ENCODE peak calls at places on chromosome 9, in six cellular contexts. M is K562, S is H1, B is GM12878, A is HepG2, D is SK-N-SH. E is an unnamed sample.

GRCh38 chr9:78622131-78622530 is 325.2 kb downstream of the PSAT1 start:
- DNase-seq in M (no peak), S (no peak), B (no peak), A (no peak), D (no peak), E (no peak)

GRCh38 chr9:28774433-28775029 is 1201.2 kb upstream of the C9orf72 start:
- DNase-seq in M (no peak), S (no peak), B (no peak), A (peak; percentile 18), D (peak; percentile 34), E (peak; percentile 7)

GRCh38 chr9:83199240-83199639 is 136.3 kb upstream of the RASEF start:
- DNase-seq in M (peak; percentile 5), S (no peak), B (no peak), A (peak; percentile 44), D (peak; percentile 63), E (peak; percentile 55)

GRCh38 chr9:4939118-4939561 is 45.9 kb upstream of the JAK2 start:
- DNase-seq in M (no peak), S (no peak), B (peak; percentile 93), A (no peak), D (no peak), E (no peak)

GRCh38 chr9:132293145-132293721 is 61.6 kb downstream of the SETX start:
- DNase-seq in M (no peak), S (no peak), B (no peak), A (no peak), D (no peak), E (no peak)

GRCh38 chr9:94181782-94182181 is 77.3 kb upstream of the ZNF169 start:
- DNase-seq in M (no peak), S (no peak), B (no peak), A (no peak), D (no peak), E (no peak)

GRCh38 chr9:16361118-16361517 is 509.4 kb downstream of the BNC2 start:
- DNase-seq in M (no peak), S (no peak), B (no peak), A (no peak), D (no peak), E (no peak)

GRCh38 chr9:124513374-124513994 is 6.3 kb upstream of the NR5A1 start:
- DNase-seq in M (peak; percentile 64), S (peak; percentile 49), B (no peak), A (no peak), D (peak; percentile 42), E (no peak)

GRCh38 chr9:127340721-127341120 is 56.2 kb upstream of the SLC2A8 start:
- DNase-seq in M (no peak), S (no peak), B (no peak), A (no peak), D (no peak), E (no peak)

GRCh38 chr9:69151506-69151905 is 22.6 kb upstream of the TJP2 start:
- DNase-seq in M (no peak), S (peak; percentile 20), B (no peak), A (no peak), D (no peak), E (no peak)

GRCh38 chr9:133342083-133342406 is 5.9 kb downstream of the MED22 start:
- DNase-seq in M (no peak), S (peak; percentile 76), B (no peak), A (no peak), D (peak; percentile 44), E (no peak)

GRCh38 chr9:73149371-73150067 is 2.1 kb upstream of the ANXA1 start:
- DNase-seq in M (peak; percentile 51), S (no peak), B (peak; percentile 21), A (no peak), D (no peak), E (peak; percentile 75)

GRCh38 chr9:110049699-110050450 is 158.1 kb downstream of the C9orf152 start:
- DNase-seq in M (no peak), S (peak; percentile 71), B (no peak), A (no peak), D (peak; percentile 65), E (no peak)

GRCh38 chr9:32550046-32550608 is 2.0 kb upstream of the SMIM27 start:
- DNase-seq in M (no peak), S (no peak), B (no peak), A (no peak), D (peak; percentile 44), E (peak; percentile 20)

GRCh38 chr9:126722922-126723806 is 81.7 kb upstream of the ZBTB43 start:
- DNase-seq in M (peak; percentile 64), S (peak; percentile 60), B (no peak), A (no peak), D (peak; percentile 87), E (no peak)

DNA sequence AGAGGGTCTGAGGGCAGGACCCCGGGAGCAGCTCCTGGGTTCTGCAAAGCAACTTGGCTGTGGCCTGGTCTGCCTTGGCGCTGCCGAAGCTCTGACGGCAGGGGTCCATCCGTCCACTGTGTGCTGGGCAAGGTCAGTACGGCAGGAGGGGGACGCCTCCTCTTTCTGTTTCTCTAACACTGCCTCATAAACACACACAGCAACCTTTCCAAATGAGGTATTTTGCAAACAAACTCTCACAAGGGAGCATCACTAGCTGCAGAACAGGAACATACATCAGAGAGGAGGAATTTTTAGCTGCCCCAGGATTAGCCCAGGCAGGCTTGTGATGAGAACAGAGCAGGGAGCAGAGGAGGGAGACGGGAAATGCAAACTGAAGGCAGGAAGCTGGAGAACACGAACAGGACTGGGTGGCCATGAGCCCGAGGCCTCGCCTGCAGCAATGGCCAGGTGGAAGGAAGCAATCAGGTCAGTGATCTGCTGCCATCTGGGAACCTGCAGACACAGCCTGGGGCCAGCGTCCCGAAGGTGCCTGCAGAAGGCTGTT is 20.3 kb upstream of the NSMF start:
- DNase-seq in M (no peak), S (no peak), B (no peak), A (no peak), D (peak; percentile 47), E (no peak)
- TF ChIP-seq EP300 in M (no peak), S (no peak), B (no peak), A (no peak), D (no peak), E (no peak)

GRCh38 chr9:108083796-108084352 is 594.3 kb upstream of the KLF4 start:
- DNase-seq in M (no peak), S (no peak), B (no peak), A (no peak), D (no peak), E (no peak)
- TF ChIP-seq MAX in M (no peak), S (no peak), B (no peak), A (no peak), D (no peak), E (no peak)

DNA sequence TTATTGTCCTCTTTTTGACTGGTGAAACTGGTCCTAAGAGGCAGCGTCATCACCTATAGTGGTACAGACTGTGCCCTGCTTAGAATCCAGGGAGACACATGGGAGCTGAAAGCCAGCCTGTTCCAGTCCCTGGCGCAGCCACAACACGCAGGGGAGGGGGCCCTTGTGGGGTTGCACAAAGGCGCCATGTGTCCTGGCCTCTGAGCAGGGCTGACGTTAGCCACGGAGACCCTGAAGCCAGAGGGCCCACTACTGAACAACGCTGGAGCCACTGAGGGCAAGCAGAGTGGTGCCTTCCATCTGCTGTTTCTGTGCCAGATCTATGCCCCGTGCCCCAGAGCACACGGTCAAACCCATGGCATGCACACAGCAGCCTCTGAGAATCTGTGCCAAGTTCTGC is 147.3 kb downstream of the ACTL7B start:
- DNase-seq in M (no peak), S (no peak), B (no peak), A (no peak), D (no peak), E (no peak)
- TF ChIP-seq EP300 in M (no peak), S (no peak), B (no peak), A (no peak), D (no peak), E (no peak)

DNA sequence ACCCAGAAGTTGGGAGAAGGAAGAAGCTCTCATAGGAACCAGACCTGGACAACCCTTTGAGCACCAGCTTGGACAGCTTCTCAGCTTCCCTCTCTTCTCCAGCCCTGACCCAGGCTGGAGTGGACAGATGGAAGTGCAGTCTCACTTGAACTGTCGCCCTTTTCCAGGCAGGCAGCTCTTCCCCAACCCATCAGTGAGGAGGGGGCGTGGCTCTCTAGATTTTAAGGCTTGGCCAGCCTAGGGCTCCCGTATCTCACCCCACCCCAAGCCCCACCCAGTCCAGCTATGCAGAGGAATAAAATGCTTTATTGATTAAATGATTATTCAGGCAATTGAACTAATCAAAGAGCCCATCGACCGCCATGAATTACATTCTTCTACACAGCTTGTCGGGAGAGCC is 2.2 kb downstream of the PAX5 start:
- DNase-seq in M (no peak), S (no peak), B (no peak), A (no peak), D (no peak), E (no peak)
- TF ChIP-seq MAX in M (no peak), S (no peak), B (no peak), A (no peak), D (no peak), E (no peak)

DNA sequence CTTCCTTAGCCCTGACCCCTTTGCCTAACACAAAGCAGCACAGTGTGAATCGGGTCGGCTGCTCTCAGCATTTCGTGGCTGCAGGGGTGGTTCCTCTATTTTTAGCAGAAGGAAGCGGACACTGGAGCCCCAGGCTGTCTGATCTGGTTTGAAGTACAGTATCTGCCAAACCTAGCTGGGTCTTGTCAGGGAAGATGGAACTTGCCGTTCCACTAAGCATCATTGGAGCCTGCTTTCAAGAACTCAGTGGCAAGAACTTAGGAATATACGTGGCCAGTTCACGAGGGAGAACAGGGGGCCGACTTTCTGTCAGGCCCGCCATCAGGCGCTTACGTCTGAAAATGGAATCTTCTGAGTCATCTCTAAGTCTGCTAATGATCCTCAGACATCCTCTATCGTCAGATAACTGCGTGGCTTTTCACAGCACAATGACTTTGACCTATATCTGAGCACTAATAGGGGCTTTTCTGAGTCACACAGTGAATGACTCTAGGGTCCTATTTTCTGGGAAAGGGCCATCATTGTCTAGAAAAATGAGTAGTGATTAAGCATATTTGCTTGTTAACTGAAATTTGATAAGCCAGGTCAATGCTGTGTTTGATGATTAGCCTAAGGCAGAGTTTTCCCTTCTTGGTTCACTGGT is 43.3 kb upstream of the NCS1 start:
- DNase-seq in M (no peak), S (no peak), B (peak; percentile 79), A (no peak), D (no peak), E (no peak)
- TF ChIP-seq EP300 in M (no peak), S (no peak), B (peak; percentile 98), A (no peak), D (no peak), E (no peak)

DNA sequence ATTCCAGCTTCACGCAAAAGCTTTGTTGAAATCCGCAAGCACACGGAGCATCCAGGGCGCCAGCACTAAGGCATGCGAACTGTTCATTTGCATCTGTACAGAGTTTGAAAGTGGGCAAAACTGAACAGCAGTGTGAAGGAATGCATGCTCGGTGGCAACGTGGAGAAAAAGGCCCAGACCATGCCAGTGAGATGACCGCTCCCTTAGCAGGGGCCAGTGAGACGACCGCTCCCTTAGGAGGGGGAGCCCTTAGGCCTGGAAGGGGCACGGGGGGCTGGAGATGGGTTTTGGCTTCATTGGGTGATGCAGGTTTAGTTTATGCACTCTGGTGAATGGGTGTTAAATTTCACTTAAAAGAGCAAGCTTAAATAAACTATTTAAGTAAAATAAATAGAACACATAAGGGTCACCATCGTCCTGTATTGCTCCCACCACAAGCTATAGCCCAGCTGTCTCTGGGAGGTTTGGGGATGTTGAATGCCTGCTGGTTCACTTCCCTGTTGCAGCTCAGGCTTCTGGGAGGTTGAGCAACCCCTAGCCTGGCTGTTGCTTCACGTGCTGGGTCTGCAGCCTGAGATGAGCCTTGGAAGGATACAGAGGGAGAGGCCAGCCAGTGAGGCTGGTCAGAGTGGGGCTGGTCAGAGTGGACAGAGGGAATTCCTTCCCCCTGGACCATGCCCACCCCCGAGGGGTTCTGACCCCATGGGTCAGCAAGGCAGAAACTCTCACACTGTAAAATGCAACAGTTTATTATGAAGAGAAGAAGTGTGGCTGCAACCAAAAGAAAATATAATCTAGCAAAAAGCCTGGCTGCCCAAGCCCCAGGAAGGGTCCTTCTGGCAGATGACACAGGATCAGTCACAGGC is 4.6 kb upstream of the FCN1 start:
- DNase-seq in M (no peak), S (no peak), B (no peak), A (no peak), D (no peak), E (no peak)
- TF ChIP-seq MAX in M (no peak), S (no peak), B (no peak), A (no peak), D (no peak), E (no peak)

E was measured in A549.